ENCODE peak calls at places on chromosomes 5 and 9, in four cellular contexts. One of them, this sample, is unnamed. For H3K4me1 and H3K36me3, the result is how much of the 10 kb centered on the place peaks cover.

GRCh38 chr5:135110941-135111596 is 77.0 kb upstream of the PITX1 start:
- DNase-seq in GM23248: no peak
- DNase-seq in GM12878: no peak
- DNase-seq in mesenchymal stem cell: no peak
- DNase-seq in this sample: no peak

GRCh38 chr5:113162770-113163169 is 186.2 kb downstream of the DCP2 start:
- DNase-seq in GM23248: peak
- DNase-seq in GM12878: no peak
- DNase-seq in mesenchymal stem cell: peak
- DNase-seq in this sample: no peak

GRCh38 chr5:42483472-42484154 is 60.4 kb downstream of the GHR start:
- DNase-seq in GM23248: no peak
- DNase-seq in GM12878: no peak
- DNase-seq in mesenchymal stem cell: no peak
- DNase-seq in this sample: peak

GRCh38 chr9:32928145-32928763 is 73.2 kb downstream of the APTX start:
- DNase-seq in GM23248: peak
- DNase-seq in GM12878: no peak
- DNase-seq in mesenchymal stem cell: no peak
- DNase-seq in this sample: no peak

GRCh38 chr5:150457112-150457511 is 7.6 kb upstream of the RPS14 start:
- DNase-seq in GM23248: no peak
- DNase-seq in GM12878: no peak
- DNase-seq in mesenchymal stem cell: no peak
- DNase-seq in this sample: peak

GRCh38 chr9:27125936-27126335 is 16.9 kb downstream of the TEK start:
- DNase-seq in GM23248: no peak
- DNase-seq in GM12878: no peak
- DNase-seq in mesenchymal stem cell: peak
- DNase-seq in this sample: no peak

GRCh38 chr9:105044458-105044857 is 116.5 kb upstream of the ABCA1 start:
- DNase-seq in GM23248: no peak
- DNase-seq in GM12878: no peak
- DNase-seq in mesenchymal stem cell: no peak
- DNase-seq in this sample: no peak

GRCh38 chr5:170100051-170100943 is 5.4 kb upstream of the FOXI1 start:
- DNase-seq in GM23248: peak
- DNase-seq in GM12878: peak
- DNase-seq in mesenchymal stem cell: peak
- DNase-seq in this sample: peak

GRCh38 chr5:157575096-157575872 is at the start of gene ADAM19:
- DNase-seq in GM23248: peak
- DNase-seq in GM12878: no peak
- DNase-seq in mesenchymal stem cell: peak
- DNase-seq in this sample: no peak

GRCh38 chr5:7473668-7474215 is 77.8 kb downstream of the ADCY2 start:
- DNase-seq in GM23248: no peak
- DNase-seq in GM12878: no peak
- DNase-seq in mesenchymal stem cell: no peak
- DNase-seq in this sample: no peak

GRCh38 chr5:60455589-60455988 is 244.4 kb downstream of the DEPDC1B start:
- DNase-seq in GM23248: no peak
- DNase-seq in GM12878: no peak
- DNase-seq in mesenchymal stem cell: no peak
- DNase-seq in this sample: no peak

GRCh38 chr5:139177809-139178581 is 20.2 kb downstream of the SIL1 start:
- DNase-seq in GM23248: peak
- DNase-seq in GM12878: peak
- DNase-seq in mesenchymal stem cell: peak
- DNase-seq in this sample: peak

GRCh38 chr9:38432922-38433510 is 8.8 kb upstream of the IGFBPL1 start:
- DNase-seq in GM23248: peak
- DNase-seq in GM12878: no peak
- DNase-seq in mesenchymal stem cell: peak
- DNase-seq in this sample: peak

GRCh38 chr5:1404062-1404461 is 41.2 kb downstream of the SLC6A3 start:
- DNase-seq in GM23248: no peak
- DNase-seq in GM12878: no peak
- DNase-seq in mesenchymal stem cell: no peak
- DNase-seq in this sample: no peak

GRCh38 chr5:360277-361027 is 38.9 kb downstream of the AHRR start:
- DNase-seq in GM23248: no peak
- DNase-seq in GM12878: no peak
- DNase-seq in mesenchymal stem cell: no peak
- DNase-seq in this sample: no peak

GRCh38 chr5:33688041-33688980 is 203.5 kb downstream of the ADAMTS12 start:
- DNase-seq in GM23248: peak
- DNase-seq in GM12878: no peak
- DNase-seq in mesenchymal stem cell: no peak
- DNase-seq in this sample: no peak

GRCh38 chr9:101376117-101376866 is 8.5 kb downstream of the BAAT start:
- DNase-seq in GM23248: peak
- DNase-seq in GM12878: no peak
- DNase-seq in mesenchymal stem cell: no peak
- DNase-seq in this sample: no peak

GRCh38 chr5:40166757-40167156 is 513.0 kb upstream of the PTGER4 start:
- DNase-seq in GM23248: peak
- DNase-seq in GM12878: no peak
- DNase-seq in mesenchymal stem cell: no peak
- DNase-seq in this sample: no peak

GRCh38 chr9:133955821-133956411 is 36.2 kb downstream of the VAV2 start:
- DNase-seq in GM23248: peak
- DNase-seq in GM12878: no peak
- DNase-seq in mesenchymal stem cell: peak
- DNase-seq in this sample: no peak

GRCh38 chr5:126267435-126267834 is 155.8 kb upstream of the GRAMD2B start:
- DNase-seq in GM23248: no peak
- DNase-seq in GM12878: no peak
- DNase-seq in mesenchymal stem cell: no peak
- DNase-seq in this sample: no peak

GRCh38 chr5:8376478-8376877 is 507.5 kb downstream of the MTRR start:
- DNase-seq in GM23248: no peak
- DNase-seq in GM12878: no peak
- DNase-seq in mesenchymal stem cell: no peak
- DNase-seq in this sample: no peak

GRCh38 chr9:131153585-131153984 is 28.2 kb downstream of the NUP214 start:
- DNase-seq in GM23248: no peak
- DNase-seq in GM12878: no peak
- DNase-seq in mesenchymal stem cell: no peak
- DNase-seq in this sample: peak

GRCh38 chr5:129460951-129461815 is 1.1 kb downstream of the ADAMTS19 start:
- DNase-seq in GM23248: peak
- DNase-seq in GM12878: no peak
- DNase-seq in mesenchymal stem cell: peak
- DNase-seq in this sample: peak

GRCh38 chr9:134553061-134553891 is 88.3 kb upstream of the COL5A1 start:
- DNase-seq in GM23248: no peak
- DNase-seq in GM12878: no peak
- DNase-seq in mesenchymal stem cell: peak
- DNase-seq in this sample: no peak

GRCh38 chr9:73237140-73237539 is 85.5 kb downstream of the ANXA1 start:
- DNase-seq in GM23248: no peak
- DNase-seq in GM12878: no peak
- DNase-seq in mesenchymal stem cell: no peak
- DNase-seq in this sample: no peak

GRCh38 chr9:38286357-38286756 is 106.1 kb upstream of the ALDH1B1 start:
- DNase-seq in GM23248: no peak
- DNase-seq in GM12878: no peak
- DNase-seq in mesenchymal stem cell: no peak
- DNase-seq in this sample: no peak

GRCh38 chr5:2205185-2205585 is 322.5 kb upstream of the IRX4 start:
- DNase-seq in GM23248: no peak
- DNase-seq in GM12878: no peak
- DNase-seq in mesenchymal stem cell: no peak
- DNase-seq in this sample: no peak

GRCh38 chr5:24681106-24681505 is 36.3 kb upstream of the CDH10 start:
- DNase-seq in GM23248: peak
- DNase-seq in GM12878: no peak
- DNase-seq in mesenchymal stem cell: no peak
- DNase-seq in this sample: no peak

GRCh38 chr5:6634327-6634713 is 1.1 kb downstream of the SRD5A1 start:
- DNase-seq in GM23248: peak
- DNase-seq in GM12878: no peak
- DNase-seq in mesenchymal stem cell: peak
- DNase-seq in this sample: no peak

GRCh38 chr5:61280766-61281427 is 51.2 kb upstream of the ZSWIM6 start:
- DNase-seq in GM23248: no peak
- DNase-seq in GM12878: no peak
- DNase-seq in mesenchymal stem cell: no peak
- DNase-seq in this sample: no peak

GRCh38 chr5:482021-482420 is 39.0 kb downstream of the EXOC3 start:
- DNase-seq in GM23248: no peak
- DNase-seq in GM12878: no peak
- DNase-seq in mesenchymal stem cell: no peak
- DNase-seq in this sample: no peak

GRCh38 chr9:77833686-77834429 is 185.7 kb upstream of the GNA14 start:
- DNase-seq in GM23248: peak
- DNase-seq in GM12878: no peak
- DNase-seq in mesenchymal stem cell: no peak
- DNase-seq in this sample: no peak

GRCh38 chr9:96619491-96620154 is at the start of gene CDC14B:
- DNase-seq in GM23248: peak
- DNase-seq in GM12878: no peak
- DNase-seq in mesenchymal stem cell: peak
- DNase-seq in this sample: peak

GRCh38 chr9:89956907-89957306 is 352.1 kb downstream of the GADD45G start:
- DNase-seq in GM23248: no peak
- DNase-seq in GM12878: no peak
- DNase-seq in mesenchymal stem cell: no peak
- DNase-seq in this sample: no peak

GRCh38 chr9:134559013-134559412 is 82.6 kb upstream of the COL5A1 start:
- DNase-seq in GM23248: no peak
- DNase-seq in GM12878: no peak
- DNase-seq in mesenchymal stem cell: no peak
- DNase-seq in this sample: no peak

DNA sequence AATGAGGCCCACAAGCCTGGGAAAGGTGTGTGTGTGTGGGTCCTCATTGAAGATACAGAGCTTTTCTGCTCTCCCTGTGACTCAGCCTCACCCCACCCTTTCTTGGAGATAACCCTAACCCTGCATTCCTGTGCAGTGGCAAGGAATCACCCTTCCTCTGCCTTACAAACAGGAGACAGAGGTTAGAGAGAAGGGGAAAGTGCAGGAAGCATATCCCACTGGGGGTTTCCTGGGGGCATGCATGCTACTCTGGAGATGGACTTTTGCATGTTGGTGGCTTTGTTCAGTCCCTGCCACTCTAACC is 4.5 kb upstream of the LHX2 start:
- DNase-seq in GM23248: no peak
- DNase-seq in GM12878: no peak
- DNase-seq in mesenchymal stem cell: no peak
- DNase-seq in this sample: no peak
- H3K4me1 ChIP-seq in GM23248: under half
- H3K4me1 ChIP-seq in GM12878: under half
- H3K4me1 ChIP-seq in mesenchymal stem cell: under half
- H3K4me1 ChIP-seq in this sample: under half

GRCh38 chr9:35978792-35979191 is 20.8 kb upstream of the OR2S2 start:
- DNase-seq in GM23248: no peak
- DNase-seq in GM12878: no peak
- DNase-seq in mesenchymal stem cell: no peak
- DNase-seq in this sample: no peak
- H2AFZ ChIP-seq in GM23248: no peak
- H2AFZ ChIP-seq in GM12878: no peak
- H2AFZ ChIP-seq in mesenchymal stem cell: no peak
- H2AFZ ChIP-seq in this sample: no peak

GRCh38 chr5:177336603-177337494 is 14.6 kb downstream of the LMAN2 start:
- DNase-seq in GM23248: no peak
- DNase-seq in GM12878: no peak
- DNase-seq in mesenchymal stem cell: no peak
- DNase-seq in this sample: no peak
- H3K36me3 ChIP-seq in GM23248: under half
- H3K36me3 ChIP-seq in GM12878: under half
- H3K36me3 ChIP-seq in mesenchymal stem cell: half or more
- H3K36me3 ChIP-seq in this sample: under half

DNA sequence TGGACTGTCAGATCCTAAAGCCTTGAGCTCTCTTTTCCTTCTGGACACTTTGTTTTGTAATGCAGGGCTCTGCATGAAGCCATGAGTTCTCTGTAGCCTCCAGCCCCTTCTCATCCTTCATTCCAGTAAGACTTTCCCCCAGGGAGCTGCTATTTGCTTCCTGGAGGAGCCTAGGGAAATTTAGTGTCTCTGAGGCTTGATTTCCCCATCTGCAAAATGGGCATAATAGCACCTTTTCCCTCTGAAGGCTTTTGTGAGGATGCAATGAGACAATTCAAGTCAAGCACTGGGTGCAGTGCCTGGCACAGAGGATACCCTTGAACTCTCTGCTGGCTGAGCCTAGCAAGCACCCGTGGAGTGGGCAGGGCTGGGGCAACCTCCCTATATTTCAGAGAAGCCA is 14.5 kb upstream of the DAB2IP start:
- DNase-seq in GM23248: no peak
- DNase-seq in GM12878: no peak
- DNase-seq in mesenchymal stem cell: no peak
- DNase-seq in this sample: no peak
- H3K4me1 ChIP-seq in GM23248: under half
- H3K4me1 ChIP-seq in GM12878: under half
- H3K4me1 ChIP-seq in mesenchymal stem cell: under half
- H3K4me1 ChIP-seq in this sample: under half

GRCh38 chr5:68823301-68823700 is 270.5 kb upstream of the SLC30A5 start:
- DNase-seq in GM23248: peak
- DNase-seq in GM12878: no peak
- DNase-seq in mesenchymal stem cell: no peak
- DNase-seq in this sample: no peak

GRCh38 chr5:68818870-68819269 is 274.9 kb upstream of the SLC30A5 start:
- DNase-seq in GM23248: no peak
- DNase-seq in GM12878: no peak
- DNase-seq in mesenchymal stem cell: no peak
- DNase-seq in this sample: no peak

GRCh38 chr5:68817696-68818695 is 275.8 kb upstream of the SLC30A5 start:
- DNase-seq in GM23248: peak
- DNase-seq in GM12878: no peak
- DNase-seq in mesenchymal stem cell: no peak
- DNase-seq in this sample: no peak

GRCh38 chr5:68821056-68821455 is 272.8 kb upstream of the SLC30A5 start:
- DNase-seq in GM23248: no peak
- DNase-seq in GM12878: no peak
- DNase-seq in mesenchymal stem cell: no peak
- DNase-seq in this sample: no peak
- H2AFZ ChIP-seq in GM23248: no peak
- H2AFZ ChIP-seq in GM12878: no peak
- H2AFZ ChIP-seq in mesenchymal stem cell: no peak
- H2AFZ ChIP-seq in this sample: no peak

GRCh38 chr9:121718501-121718900 is 67.1 kb downstream of the DAB2IP start:
- DNase-seq in GM23248: peak
- DNase-seq in GM12878: no peak
- DNase-seq in mesenchymal stem cell: no peak
- DNase-seq in this sample: no peak
- H3K36me3 ChIP-seq in GM23248: under half
- H3K36me3 ChIP-seq in GM12878: under half
- H3K36me3 ChIP-seq in mesenchymal stem cell: under half
- H3K36me3 ChIP-seq in this sample: under half